ENCODE peak calls at places on chromosome 10, in seven cellular contexts. E is H1, K is GM12878, Z is HepG2, R is HCT116, V is SK-N-SH, I is K562. N is an unnamed sample.

GRCh38 chr10:5876181-5876768 is 13.4 kb downstream of the ANKRD16 start:
- DNase-seq in I (no peak), Z (no peak), K (no peak), E (no peak), R (no peak), V (peak), N (peak)

GRCh38 chr10:120732067-120732466 is 119.1 kb upstream of the WDR11 start:
- DNase-seq in Z (no peak), R (peak), I (no peak), K (no peak), V (no peak), E (no peak), N (peak)

GRCh38 chr10:21427804-21428481 is 97.5 kb downstream of the SKIDA1 start:
- DNase-seq in Z (peak), R (peak), E (no peak), V (no peak), K (no peak), I (no peak), N (no peak)

GRCh38 chr10:11009471-11010308 is 8.0 kb upstream of the CELF2 start:
- DNase-seq in Z (no peak), I (no peak), K (no peak), E (no peak), V (no peak), R (no peak), N (no peak)

GRCh38 chr10:12350167-12350872 is 973 bp downstream of the CAMK1D start:
- DNase-seq in I (no peak), K (no peak), R (no peak), V (peak), E (no peak), Z (peak), N (peak)

GRCh38 chr10:15439381-15439837 is 68.3 kb upstream of the FAM171A1 start:
- DNase-seq in V (peak), K (no peak), R (no peak), E (no peak), I (peak), Z (peak), N (no peak)

GRCh38 chr10:96229568-96230030 is 41.8 kb downstream of the BLNK start:
- DNase-seq in I (peak), E (peak), V (peak), R (peak), Z (peak), K (peak), N (peak)

GRCh38 chr10:69802424-69803161 is 887 bp downstream of the COL13A1 start:
- DNase-seq in K (no peak), V (peak), R (no peak), Z (no peak), E (peak), I (no peak), N (no peak)

GRCh38 chr10:30346135-30346534 is 2.9 kb downstream of the MTPAP start:
- DNase-seq in Z (no peak), R (no peak), I (no peak), K (no peak), V (no peak), E (no peak), N (no peak)

GRCh38 chr10:132941640-132942051 is 724 bp downstream of the CFAP46 start:
- DNase-seq in K (no peak), R (no peak), I (no peak), V (peak), E (no peak), Z (no peak), N (no peak)

GRCh38 chr10:45373003-45373782 is 823 bp upstream of the ALOX5 start:
- DNase-seq in K (no peak), I (peak), E (peak), R (no peak), Z (no peak), V (peak), N (no peak)

GRCh38 chr10:133412381-133412711 is 12.1 kb downstream of the SPRN start:
- DNase-seq in R (no peak), I (no peak), K (no peak), V (no peak), Z (no peak), E (no peak), N (no peak)

DNA sequence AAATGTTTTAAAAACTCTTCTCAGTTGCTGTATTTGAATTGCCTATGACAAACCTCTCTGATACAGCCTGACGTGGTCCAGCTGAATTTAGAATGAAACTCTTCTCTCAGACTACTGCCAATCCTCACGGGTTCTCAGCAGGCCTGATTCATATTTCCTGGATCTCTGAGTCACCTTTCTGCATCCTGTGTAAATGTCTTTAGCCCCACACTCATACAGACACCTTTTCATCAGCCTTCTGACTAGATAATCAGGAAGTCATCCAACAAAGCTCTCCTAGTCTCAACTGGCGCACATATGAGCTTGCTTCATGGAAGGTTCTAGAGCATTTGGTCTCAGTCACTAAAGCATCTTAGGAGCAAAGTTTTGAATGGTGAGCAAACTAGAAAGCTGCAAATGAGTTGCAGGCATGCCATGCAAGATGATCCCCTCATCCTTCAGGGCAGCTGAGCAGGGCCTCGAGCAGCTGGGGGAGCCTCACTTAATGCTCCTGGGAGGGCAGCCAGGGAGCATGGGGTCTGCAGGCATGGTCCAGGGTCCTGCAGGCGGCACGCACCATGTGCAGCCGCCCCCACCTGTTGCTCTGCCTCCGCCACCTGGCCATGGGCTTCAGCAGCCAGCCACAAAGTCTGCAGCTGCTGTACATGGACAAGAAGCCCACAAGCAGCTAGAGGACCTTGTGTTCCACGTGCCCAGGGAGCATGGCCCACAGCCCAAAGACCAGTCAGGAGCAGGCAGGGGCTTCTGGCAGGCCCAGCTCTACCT is 182.8 kb downstream of the ARHGAP12 start:
- DNase-seq in I (no peak), R (peak), K (no peak), Z (peak), E (no peak), V (no peak), N (no peak)
- TF ChIP-seq JUND in I (no peak), R (peak), K (no peak), Z (no peak), E (no peak), V (peak), N (no peak)

GRCh38 chr10:101772017-101772894 is 3.7 kb downstream of the FGF8 start:
- DNase-seq in I (no peak), R (no peak), E (peak), V (peak), K (no peak), Z (no peak), N (no peak)

GRCh38 chr10:101772895-101773761 is 2.8 kb downstream of the FGF8 start:
- DNase-seq in E (peak), Z (no peak), V (peak), I (no peak), R (no peak), K (no peak), N (no peak)

GRCh38 chr10:101773923-101774588 is 1.9 kb downstream of the FGF8 start:
- DNase-seq in R (no peak), Z (no peak), V (peak), E (peak), I (no peak), K (no peak), N (no peak)

GRCh38 chr10:101775273-101776131 is at the start of gene FGF8:
- DNase-seq in Z (no peak), K (no peak), E (peak), R (no peak), V (no peak), I (no peak), N (no peak)

GRCh38 chr10:101774589-101775272 is 1.2 kb downstream of the FGF8 start:
- DNase-seq in R (no peak), Z (no peak), E (peak), I (no peak), K (no peak), V (peak), N (no peak)
- TF ChIP-seq JUND in R (no peak), Z (no peak), E (no peak), I (no peak), K (no peak), V (no peak), N (no peak)

DNA sequence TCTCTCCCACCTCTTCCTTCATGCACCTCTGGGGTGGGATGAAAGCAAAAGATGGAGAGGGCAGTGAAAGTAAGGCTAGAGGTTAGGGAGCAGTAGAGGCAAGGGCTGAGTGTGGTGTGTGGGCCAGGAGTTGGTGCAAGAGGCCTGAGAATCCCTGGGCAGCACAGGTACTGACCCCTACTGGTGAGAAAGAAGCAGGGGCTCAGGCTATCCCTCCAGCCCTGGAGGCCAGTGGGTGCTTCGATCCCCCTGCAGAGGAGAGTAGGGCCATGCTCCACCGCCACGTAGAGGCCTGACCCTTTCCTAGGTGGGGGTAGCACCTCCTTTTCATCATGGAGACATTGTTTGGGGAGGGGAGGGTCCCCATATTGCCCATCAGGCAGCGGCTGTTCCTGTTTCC is 9.8 kb downstream of the CDHR1 start:
- DNase-seq in Z (peak), V (peak), R (peak), I (peak), K (no peak), E (no peak), N (no peak)
- TF ChIP-seq JUND in Z (no peak), V (no peak), R (no peak), I (no peak), K (no peak), E (no peak), N (no peak)

GRCh38 chr10:17409170-17409733 is 45.1 kb downstream of the ST8SIA6 start:
- DNase-seq in Z (peak), K (no peak), V (no peak), R (no peak), E (no peak), I (no peak), N (peak)

GRCh38 chr10:17416442-17417211 is 37.8 kb downstream of the ST8SIA6 start:
- DNase-seq in R (no peak), V (no peak), Z (no peak), I (no peak), K (no peak), E (no peak), N (no peak)

GRCh38 chr10:17415046-17415643 is 39.2 kb downstream of the ST8SIA6 start:
- DNase-seq in R (no peak), V (no peak), Z (no peak), E (no peak), K (no peak), I (peak), N (no peak)

GRCh38 chr10:17410907-17411306 is 43.5 kb downstream of the ST8SIA6 start:
- DNase-seq in I (no peak), Z (no peak), K (no peak), R (no peak), E (no peak), V (no peak), N (no peak)

DNA sequence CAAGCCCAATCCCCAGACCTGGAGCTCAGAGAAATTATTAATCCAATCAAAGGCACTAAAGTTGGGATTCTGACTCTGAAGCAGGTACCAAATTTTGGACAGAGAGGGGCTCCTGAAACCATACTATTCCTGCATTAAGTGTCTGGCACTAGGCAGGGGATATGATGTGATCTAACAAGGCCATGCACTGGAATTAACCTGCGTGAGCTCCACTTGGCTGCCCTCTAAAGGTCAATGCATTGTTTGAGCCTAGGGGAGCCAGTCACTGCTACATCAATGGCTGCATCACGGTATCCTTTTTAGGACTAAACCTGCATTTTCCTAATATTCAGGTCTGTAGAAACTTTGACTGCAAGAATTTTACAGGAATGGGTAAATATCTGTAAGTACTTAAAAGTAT is 42.1 kb downstream of the ST8SIA6 start:
- DNase-seq in R (no peak), Z (no peak), K (no peak), V (no peak), I (no peak), E (no peak), N (no peak)
- TF ChIP-seq JUND in R (no peak), Z (no peak), K (no peak), V (no peak), I (peak), E (no peak), N (no peak)

GRCh38 chr10:125153693-125154490 is 6.5 kb downstream of the CTBP2 start:
- DNase-seq in V (no peak), R (no peak), Z (no peak), I (no peak), E (no peak), K (no peak), N (peak)
- TF ChIP-seq JUND in V (no peak), R (no peak), Z (no peak), I (no peak), E (no peak), K (no peak), N (no peak)

N was measured in T47D.